ENCODE peak calls at places on chromosomes 2 and 18, in five cellular contexts. U is K562, Q is A549, A is GM12878, K is HepG2. Y is an unnamed sample.

GRCh38 chr2:218260742-218261423 is at the start of gene GPBAR1:
- DNase-seq in U (no peak), Q (no peak), A (no peak), K (peak; percentile 41), Y (peak; percentile 40)

GRCh38 chr2:83365476-83365875 is 1093.6 kb downstream of the SUCLG1 start:
- DNase-seq in U (no peak), Q (no peak), A (no peak), K (no peak), Y (no peak)

GRCh38 chr18:27713037-27713726 is 463.7 kb downstream of the CDH2 start:
- DNase-seq in U (no peak), Q (no peak), A (no peak), K (no peak), Y (no peak)

GRCh38 chr18:34492652-34493051 is 217.4 kb upstream of the DTNA start:
- DNase-seq in U (no peak), Q (no peak), A (no peak), K (peak; percentile 87), Y (no peak)

GRCh38 chr2:237141556-237141955 is 55.9 kb downstream of the COPS8 start:
- DNase-seq in U (no peak), Q (no peak), A (no peak), K (no peak), Y (no peak)

GRCh38 chr2:101773137-101773536 is 75.6 kb downstream of the MAP4K4 start:
- DNase-seq in U (no peak), Q (no peak), A (no peak), K (no peak), Y (no peak)

GRCh38 chr2:158618859-158619490 is 162.2 kb downstream of the PKP4 start:
- DNase-seq in U (no peak), Q (no peak), A (no peak), K (peak; percentile 32), Y (no peak)

GRCh38 chr2:121018136-121019057 is 266.6 kb downstream of the TFCP2L1 start:
- DNase-seq in U (peak; percentile 63), Q (no peak), A (no peak), K (no peak), Y (no peak)

GRCh38 chr2:158099716-158100115 is 2.0 kb upstream of the UPP2 start:
- DNase-seq in U (no peak), Q (no peak), A (no peak), K (peak; percentile 47), Y (peak; percentile 10)

GRCh38 chr2:234630676-234631350 is 133.9 kb upstream of the ARL4C start:
- DNase-seq in U (no peak), Q (no peak), A (no peak), K (no peak), Y (no peak)

GRCh38 chr18:44758821-44759624 is 78.3 kb downstream of the SETBP1 start:
- DNase-seq in U (no peak), Q (no peak), A (peak; percentile 98), K (no peak), Y (peak; percentile 48)

GRCh38 chr18:47036298-47036874 is 965 bp upstream of the ELOA2 start:
- DNase-seq in U (peak; percentile 11), Q (peak; percentile 13), A (no peak), K (peak; percentile 28), Y (peak; percentile 22)

GRCh38 chr2:18268400-18268799 is 292.1 kb downstream of the RDH14 start:
- DNase-seq in U (no peak), Q (no peak), A (no peak), K (no peak), Y (no peak)

GRCh38 chr2:43300781-43301586 is 74.6 kb upstream of the ZFP36L2 start:
- DNase-seq in U (no peak), Q (no peak), A (no peak), K (peak; percentile 29), Y (no peak)

GRCh38 chr2:121237336-121237979 is 47.5 kb downstream of the TFCP2L1 start:
- DNase-seq in U (no peak), Q (no peak), A (no peak), K (no peak), Y (no peak)

GRCh38 chr2:12196495-12196894 is 450.1 kb downstream of the LPIN1 start:
- DNase-seq in U (no peak), Q (no peak), A (no peak), K (no peak), Y (no peak)

GRCh38 chr2:152730591-152731333 is 12.3 kb downstream of the ARL6IP6 start:
- DNase-seq in U (no peak), Q (no peak), A (no peak), K (no peak), Y (peak; percentile 88)

GRCh38 chr2:185208261-185208660 is 530.3 kb upstream of the FSIP2 start:
- DNase-seq in U (no peak), Q (no peak), A (no peak), K (peak; percentile 60), Y (peak; percentile 55)

GRCh38 chr18:9782073-9782857 is 74.2 kb downstream of the RAB31 start:
- DNase-seq in U (no peak), Q (peak; percentile 23), A (no peak), K (no peak), Y (peak; percentile 92)
- TF ChIP-seq CTCF in U (no peak), Q (no peak), A (no peak), K (no peak), Y (no peak)

DNA sequence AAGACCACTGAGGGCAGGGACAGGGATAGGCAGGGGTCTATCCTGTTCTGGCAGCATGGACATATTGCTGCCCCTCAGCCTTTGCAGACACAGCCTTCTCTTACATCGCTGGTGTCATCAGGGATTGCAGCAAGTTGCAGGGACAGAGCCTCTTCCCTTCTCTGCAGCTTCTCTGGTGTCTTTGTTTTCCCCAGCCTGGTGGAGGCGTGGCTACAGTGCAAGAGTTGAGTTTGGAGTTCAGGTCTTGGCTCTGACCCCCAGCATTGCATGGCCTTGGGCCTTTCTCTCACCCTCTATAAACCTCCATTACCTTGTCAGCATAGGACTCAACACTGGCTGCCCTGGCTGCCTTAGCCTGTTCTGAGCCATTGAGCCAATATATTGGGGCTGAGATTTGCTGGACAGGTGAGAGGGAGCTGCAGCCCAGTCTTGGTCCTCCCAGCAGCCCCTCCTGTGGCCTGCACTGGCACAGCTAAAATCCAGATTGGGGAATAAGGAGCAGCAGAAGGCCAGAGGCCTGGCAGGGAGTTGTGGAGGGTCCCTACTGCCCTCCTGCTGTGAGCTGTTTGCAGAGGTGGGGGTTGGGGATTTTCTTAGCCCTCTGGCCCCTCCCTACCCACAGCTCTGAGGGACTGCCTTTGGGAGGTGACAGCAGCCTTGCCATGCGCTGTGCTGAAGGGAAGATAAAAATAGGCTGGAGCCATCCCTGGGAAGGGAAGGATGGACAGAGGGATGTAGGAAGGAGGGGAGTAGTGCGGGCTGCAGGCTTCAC is 22.8 kb downstream of the EHD3 start:
- DNase-seq in U (no peak), Q (no peak), A (no peak), K (no peak), Y (no peak)
- TF ChIP-seq MYC in U (no peak), Q (no peak), A (no peak), K (no peak), Y (no peak)

DNA sequence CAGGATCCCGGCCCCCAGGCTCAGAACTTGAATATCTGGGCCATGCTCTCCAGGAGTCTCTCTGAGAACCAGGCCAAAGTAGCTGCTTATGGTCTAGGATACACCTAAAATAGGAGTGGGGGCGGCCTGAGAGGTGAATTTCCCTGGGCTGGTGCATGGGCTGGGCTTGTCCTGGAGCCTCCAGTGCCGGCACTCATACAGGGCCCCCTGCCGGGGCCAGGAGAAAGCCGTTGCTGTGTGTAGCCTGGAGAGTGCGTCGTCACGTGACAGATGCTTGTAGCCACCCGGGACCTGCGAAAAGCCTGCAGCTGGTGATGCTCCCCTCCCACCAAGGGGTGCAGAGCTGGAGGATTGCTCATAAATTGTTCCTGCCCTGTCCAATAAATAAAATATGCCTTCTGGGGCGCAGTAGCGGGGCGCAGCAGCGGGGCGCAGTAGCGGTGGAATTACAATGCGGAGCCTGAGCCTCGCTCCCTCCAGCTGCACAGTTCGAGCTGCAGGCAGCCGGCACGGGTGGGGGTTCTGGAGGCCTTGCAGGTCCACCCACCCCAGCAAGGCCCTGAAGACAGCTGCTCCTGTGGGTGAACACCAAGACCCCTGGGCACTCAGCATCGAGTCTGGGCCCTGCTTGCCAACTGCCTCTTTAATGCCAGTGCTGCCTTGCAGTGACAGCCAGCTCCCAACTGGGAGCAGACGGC is 289.9 kb downstream of the NDUFA10 start:
- DNase-seq in U (peak; percentile 38), Q (no peak), A (no peak), K (peak; percentile 32), Y (no peak)
- TF ChIP-seq MAX in U (no peak), Q (no peak), A (no peak), K (no peak), Y (no peak)

DNA sequence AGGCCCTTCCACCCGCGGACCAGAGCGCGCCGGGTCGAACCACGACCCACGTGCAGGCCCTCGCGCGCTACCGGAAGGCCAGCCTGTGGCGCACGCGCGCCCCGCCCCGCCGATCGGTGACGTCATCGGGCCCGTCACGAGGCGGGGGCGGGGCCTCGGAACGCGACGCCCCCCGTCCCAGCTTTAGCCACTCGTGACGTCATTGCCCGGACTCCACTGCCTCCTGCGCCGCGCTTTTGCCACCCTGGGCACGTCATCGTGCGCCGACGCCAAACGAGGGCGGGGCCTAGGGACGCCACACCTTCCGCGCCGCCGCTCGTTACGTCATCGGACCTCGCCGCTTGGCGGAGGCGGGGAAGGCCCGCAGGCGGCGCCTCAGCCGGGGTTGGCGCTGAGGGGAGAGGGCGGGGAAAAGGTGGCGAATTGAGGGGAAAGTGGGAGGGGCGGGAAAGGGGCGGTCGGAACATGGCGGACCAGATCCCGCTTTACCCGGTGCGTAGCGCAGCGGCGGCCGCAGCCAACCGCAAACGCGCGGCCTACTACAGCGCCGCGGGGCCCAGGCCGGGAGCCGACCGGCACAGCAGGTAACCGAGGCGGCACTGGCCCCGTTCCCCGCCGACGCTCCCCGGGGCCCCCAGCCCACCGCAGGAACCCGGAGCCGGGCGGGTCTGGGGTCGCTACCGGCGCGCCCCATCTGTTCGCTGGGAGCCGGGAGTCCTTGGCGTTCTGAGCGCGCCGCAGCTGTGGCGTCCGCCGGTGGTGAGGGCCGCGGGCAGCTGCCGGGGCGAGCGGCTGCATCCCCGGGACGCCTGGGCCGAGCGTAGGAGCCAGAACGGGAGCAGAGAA is at the start of gene ATP9B:
- DNase-seq in U (peak; percentile 94), Q (peak; percentile 63), A (peak; percentile 88), K (peak; percentile 80), Y (peak; percentile 96)
- TF ChIP-seq CTCF in U (no peak), Q (no peak), A (no peak), K (peak; percentile 61), Y (no peak)

GRCh38 chr2:20450201-20451108 is 3.6 kb downstream of the RHOB start:
- DNase-seq in U (no peak), Q (no peak), A (no peak), K (peak; percentile 87), Y (no peak)
- TF ChIP-seq MYC in U (no peak), Q (no peak), A (no peak), K (peak; percentile 47), Y (no peak)

GRCh38 chr2:601387-601698 is 75.9 kb downstream of the TMEM18 start:
- DNase-seq in U (no peak), Q (no peak), A (no peak), K (no peak), Y (no peak)
- TF ChIP-seq MAX in U (no peak), Q (no peak), A (no peak), K (no peak), Y (no peak)

DNA sequence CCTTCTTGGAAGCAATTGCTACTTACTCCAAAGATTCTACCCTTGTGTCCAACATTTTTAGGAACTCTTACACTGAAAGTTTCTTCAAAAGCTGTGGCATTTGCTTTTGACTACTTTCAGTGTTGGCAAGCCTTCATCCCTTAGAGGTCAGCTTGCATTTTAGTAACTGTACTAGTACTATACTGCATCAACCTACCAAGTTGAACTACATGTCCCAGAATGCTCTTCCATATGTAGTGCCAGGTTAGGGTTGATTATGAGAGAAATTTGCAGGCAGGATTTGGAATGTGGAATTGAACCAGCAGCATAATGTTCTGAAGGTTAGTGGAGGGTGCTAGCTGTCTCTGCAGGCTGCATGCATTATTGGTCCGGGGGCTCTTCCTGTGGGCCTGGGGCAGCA is 218.3 kb upstream of the FBXO11 start:
- DNase-seq in U (no peak), Q (no peak), A (no peak), K (no peak), Y (no peak)
- TF ChIP-seq CTCF in U (no peak), Q (no peak), A (no peak), K (no peak), Y (no peak)

Y was measured in NB4.